ENCODE peak calls at places on chromosomes 7 and 10, in eight cellular contexts. Q is HCT116; C is neuronal stem cell; M is left ventricle myocardium inferior; F is stimulated activated CD8-positive, alpha-beta memory T cell treated with anti-CD3 and anti-CD28 coated beads, Interleukin-4, amount 100 ng/mL, for 4 hours; B is GM10248; W is GDM1; H is NCI-H1092. P is an unnamed sample.

GRCh38 chr7:137449016-137449415 is 105.5 kb upstream of the PTN start:
- DNase-seq in Q (no peak), W (no peak), C (no peak), F (no peak), H (no peak), M (no peak), B (no peak), P (no peak)

GRCh38 chr7:132451161-132451560 is 125.1 kb downstream of the PLXNA4 start:
- DNase-seq in C (no peak), H (no peak), Q (no peak), B (no peak), M (no peak), W (no peak), F (no peak), P (no peak)

GRCh38 chr10:95906675-95907453 is 911 bp upstream of the CC2D2B start:
- DNase-seq in C (peak; percentile 11), B (peak; percentile 52), M (peak; percentile 26), W (peak; percentile 32), H (no peak), Q (peak; percentile 18), F (peak; percentile 5), P (peak; percentile 27)

GRCh38 chr10:65500716-65501115 is 1425.1 kb upstream of the LRRTM3 start:
- DNase-seq in Q (no peak), M (no peak), C (no peak), W (no peak), H (no peak), B (no peak), F (no peak), P (no peak)

GRCh38 chr7:155810607-155811559 is 1.4 kb downstream of the SHH start:
- DNase-seq in M (no peak), F (no peak), H (no peak), B (no peak), C (no peak), Q (no peak), W (no peak), P (no peak)

GRCh38 chr7:50711271-50712175 is 71.2 kb downstream of the GRB10 start:
- DNase-seq in Q (no peak), F (no peak), W (no peak), H (no peak), B (no peak), M (peak; percentile 43), C (no peak), P (no peak)

GRCh38 chr7:107659666-107660065 is 962 bp upstream of the SLC26A4 start:
- DNase-seq in C (no peak), B (peak; percentile 17), W (no peak), H (no peak), Q (peak; percentile 52), F (no peak), M (no peak), P (no peak)

GRCh38 chr10:23067939-23068775 is 27.2 kb upstream of the MSRB2 start:
- DNase-seq in C (peak; percentile 80), H (peak; percentile 33), B (peak; percentile 71), W (peak; percentile 55), Q (peak; percentile 81), F (peak; percentile 34), M (peak; percentile 80), P (peak; percentile 39)

GRCh38 chr10:12262278-12262981 is 66.4 kb downstream of the CDC123 start:
- DNase-seq in W (no peak), M (no peak), H (no peak), F (no peak), Q (no peak), C (no peak), B (no peak), P (no peak)

GRCh38 chr10:116263870-116264269 is 9.1 kb downstream of the GFRA1 start:
- DNase-seq in M (no peak), H (no peak), W (no peak), Q (no peak), C (no peak), B (no peak), F (no peak), P (no peak)

GRCh38 chr7:100247152-100247757 is 27.5 kb downstream of the PVRIG start:
- DNase-seq in C (no peak), M (no peak), W (no peak), F (no peak), H (peak; percentile 59), B (no peak), Q (peak; percentile 70), P (no peak)

GRCh38 chr10:111128331-111129167 is 51.7 kb downstream of the ADRA2A start:
- DNase-seq in B (no peak), F (no peak), C (no peak), Q (peak; percentile 75), W (no peak), H (no peak), M (no peak), P (no peak)

GRCh38 chr7:41134242-41134872 is 568.5 kb downstream of the INHBA start:
- DNase-seq in M (no peak), B (peak; percentile 34), F (no peak), C (no peak), Q (no peak), H (no peak), W (no peak), P (no peak)